ENCODE peak calls at places on chromosomes 1 and 21, in seven cellular contexts. O is amygdala, X is body of pancreas, F is testis, Z is glomerular endothelial cell, Q is ecto neural progenitor cell, V is GM18507. B is an unnamed sample.

GRCh38 chr1:45796381-45796780 is 7.0 kb upstream of the MAST2 start:
- DNase-seq in O (no peak), X (no peak), F (no peak), Z (no peak), Q (no peak), V (no peak), B (no peak)

GRCh38 chr1:33349081-33349759 is 28.3 kb upstream of the A3GALT2 start:
- DNase-seq in O (peak), X (peak), F (peak), Z (no peak), Q (no peak), V (peak), B (peak)

GRCh38 chr1:20728371-20729154 is 3.9 kb downstream of the SH2D5 start:
- DNase-seq in O (no peak), X (no peak), F (peak), Z (no peak), Q (no peak), V (no peak), B (no peak)

GRCh38 chr1:183272390-183272801 is 86.3 kb downstream of the LAMC2 start:
- DNase-seq in O (no peak), X (no peak), F (no peak), Z (no peak), Q (no peak), V (no peak), B (peak)

GRCh38 chr1:84719477-84720274 is 29.4 kb upstream of the SSX2IP start:
- DNase-seq in O (no peak), X (no peak), F (no peak), Z (no peak), Q (no peak), V (no peak), B (no peak)

GRCh38 chr1:110234691-110235090 is 24.6 kb downstream of the KCNC4 start:
- DNase-seq in O (no peak), X (no peak), F (no peak), Z (no peak), Q (no peak), V (no peak), B (no peak)

GRCh38 chr1:94697839-94698238 is 122.3 kb upstream of the SLC44A3 start:
- DNase-seq in O (no peak), X (no peak), F (no peak), Z (no peak), Q (no peak), V (no peak), B (no peak)

GRCh38 chr1:46077669-46078068 is 54.8 kb downstream of the PIK3R3 start:
- DNase-seq in O (no peak), X (no peak), F (no peak), Z (no peak), Q (no peak), V (no peak), B (no peak)

GRCh38 chr1:71054281-71054731 is 6.7 kb upstream of the PTGER3 start:
- DNase-seq in O (no peak), X (no peak), F (no peak), Z (no peak), Q (no peak), V (no peak), B (no peak)

GRCh38 chr21:42219606-42220137 is 732 bp downstream of the ABCG1 start:
- DNase-seq in O (peak), X (no peak), F (peak), Z (no peak), Q (peak), V (no peak), B (peak)

GRCh38 chr1:109887890-109888289 is 22.8 kb upstream of the CSF1 start:
- DNase-seq in O (no peak), X (no peak), F (no peak), Z (no peak), Q (no peak), V (no peak), B (no peak)

GRCh38 chr1:231690072-231690471 is 63.5 kb downstream of the DISC1 start:
- DNase-seq in O (no peak), X (no peak), F (no peak), Z (no peak), Q (no peak), V (no peak), B (no peak)

GRCh38 chr1:210222288-210223006 is 10.1 kb upstream of the SERTAD4 start:
- DNase-seq in O (no peak), X (peak), F (no peak), Z (no peak), Q (peak), V (no peak), B (no peak)

GRCh38 chr1:19799233-19799876 is 361 bp downstream of the TMCO4 start:
- DNase-seq in O (peak), X (peak), F (peak), Z (no peak), Q (peak), V (peak), B (peak)

GRCh38 chr1:113433177-113433576 is 42.9 kb downstream of the MAGI3 start:
- DNase-seq in O (no peak), X (no peak), F (no peak), Z (no peak), Q (no peak), V (no peak), B (no peak)

GRCh38 chr1:6471969-6472368 is 6.0 kb upstream of the TNFRSF25 start:
- DNase-seq in O (no peak), X (no peak), F (no peak), Z (no peak), Q (no peak), V (no peak), B (no peak)

GRCh38 chr1:24345334-24345733 is 26.2 kb downstream of the GRHL3 start:
- DNase-seq in O (no peak), X (no peak), F (no peak), Z (no peak), Q (no peak), V (no peak), B (no peak)

GRCh38 chr1:116987256-116987555 is 14.4 kb upstream of the CD101 start:
- DNase-seq in O (no peak), X (peak), F (no peak), Z (no peak), Q (no peak), V (no peak), B (no peak)

GRCh38 chr1:87953732-87954344 is 625.2 kb downstream of the LMO4 start:
- DNase-seq in O (peak), X (peak), F (peak), Z (peak), Q (peak), V (peak), B (peak)

GRCh38 chr1:199305053-199305452 is 666.2 kb downstream of the PTPRC start:
- DNase-seq in O (no peak), X (peak), F (no peak), Z (no peak), Q (no peak), V (no peak), B (no peak)

GRCh38 chr21:42513985-42514882 is 582 bp downstream of the SLC37A1 start:
- DNase-seq in O (peak), X (peak), F (peak), Z (no peak), Q (peak), V (no peak), B (no peak)

GRCh38 chr1:99811075-99811474 is 39.1 kb upstream of the AGL start:
- DNase-seq in O (no peak), X (no peak), F (no peak), Z (no peak), Q (no peak), V (no peak), B (no peak)

GRCh38 chr1:100834779-100835645 is 59.6 kb downstream of the EXTL2 start:
- DNase-seq in O (no peak), X (no peak), F (no peak), Z (no peak), Q (no peak), V (no peak), B (peak)

B was measured in H54.